ENCODE peak calls at places on chromosomes 16 and 17, in four cellular contexts. One of them, this sample, is unnamed.

GRCh38 chr17:53470626-53471025 is 352.1 kb upstream of the KIF2B start:
- DNase-seq in activated CD4-positive, alpha-beta T cell treated with anti-CD3 and anti-CD28 coated beads, Interleukin-2, amount 50 U/mL, for 1 hour: no peak
- DNase-seq in T-cell: no peak
- DNase-seq in GM10248: no peak
- DNase-seq in this sample: no peak

GRCh38 chr16:55817236-55817912 is 15.5 kb downstream of the CES1 start:
- DNase-seq in activated CD4-positive, alpha-beta T cell treated with anti-CD3 and anti-CD28 coated beads, Interleukin-2, amount 50 U/mL, for 1 hour: no peak
- DNase-seq in T-cell: no peak
- DNase-seq in GM10248: no peak
- DNase-seq in this sample: no peak

GRCh38 chr17:38333635-38334295 is 10.0 kb downstream of the GPR179 start:
- DNase-seq in activated CD4-positive, alpha-beta T cell treated with anti-CD3 and anti-CD28 coated beads, Interleukin-2, amount 50 U/mL, for 1 hour: peak
- DNase-seq in T-cell: peak
- DNase-seq in GM10248: peak
- DNase-seq in this sample: peak

GRCh38 chr16:30967795-30968194 is 10.2 kb downstream of the SETD1A start:
- DNase-seq in activated CD4-positive, alpha-beta T cell treated with anti-CD3 and anti-CD28 coated beads, Interleukin-2, amount 50 U/mL, for 1 hour: no peak
- DNase-seq in T-cell: no peak
- DNase-seq in GM10248: no peak
- DNase-seq in this sample: no peak

GRCh38 chr17:76161113-76161512 is 20.1 kb upstream of the FOXJ1 start:
- DNase-seq in activated CD4-positive, alpha-beta T cell treated with anti-CD3 and anti-CD28 coated beads, Interleukin-2, amount 50 U/mL, for 1 hour: no peak
- DNase-seq in T-cell: no peak
- DNase-seq in GM10248: no peak
- DNase-seq in this sample: no peak

GRCh38 chr16:74626741-74627416 is 20.0 kb upstream of the GLG1 start:
- DNase-seq in activated CD4-positive, alpha-beta T cell treated with anti-CD3 and anti-CD28 coated beads, Interleukin-2, amount 50 U/mL, for 1 hour: no peak
- DNase-seq in T-cell: no peak
- DNase-seq in GM10248: peak
- DNase-seq in this sample: no peak

GRCh38 chr16:66521951-66522771 is 27.8 kb downstream of the TK2 start:
- DNase-seq in activated CD4-positive, alpha-beta T cell treated with anti-CD3 and anti-CD28 coated beads, Interleukin-2, amount 50 U/mL, for 1 hour: peak
- DNase-seq in T-cell: peak
- DNase-seq in GM10248: peak
- DNase-seq in this sample: no peak

GRCh38 chr17:41734949-41735313 is 488 bp upstream of the HAP1 start:
- DNase-seq in activated CD4-positive, alpha-beta T cell treated with anti-CD3 and anti-CD28 coated beads, Interleukin-2, amount 50 U/mL, for 1 hour: no peak
- DNase-seq in T-cell: no peak
- DNase-seq in GM10248: no peak
- DNase-seq in this sample: peak

GRCh38 chr16:29804455-29805231 is 1.7 kb upstream of the MAZ start:
- DNase-seq in activated CD4-positive, alpha-beta T cell treated with anti-CD3 and anti-CD28 coated beads, Interleukin-2, amount 50 U/mL, for 1 hour: no peak
- DNase-seq in T-cell: no peak
- DNase-seq in GM10248: no peak
- DNase-seq in this sample: no peak

GRCh38 chr16:3659200-3659599 is 4.7 kb downstream of the DNASE1 start:
- DNase-seq in activated CD4-positive, alpha-beta T cell treated with anti-CD3 and anti-CD28 coated beads, Interleukin-2, amount 50 U/mL, for 1 hour: no peak
- DNase-seq in T-cell: no peak
- DNase-seq in GM10248: no peak
- DNase-seq in this sample: no peak

GRCh38 chr17:17768415-17769088 is 68.2 kb downstream of the SREBF1 start:
- DNase-seq in activated CD4-positive, alpha-beta T cell treated with anti-CD3 and anti-CD28 coated beads, Interleukin-2, amount 50 U/mL, for 1 hour: no peak
- DNase-seq in T-cell: no peak
- DNase-seq in GM10248: no peak
- DNase-seq in this sample: no peak

GRCh38 chr16:68040506-68041288 is 17.6 kb downstream of the DUS2 start:
- DNase-seq in activated CD4-positive, alpha-beta T cell treated with anti-CD3 and anti-CD28 coated beads, Interleukin-2, amount 50 U/mL, for 1 hour: peak
- DNase-seq in T-cell: peak
- DNase-seq in GM10248: peak
- DNase-seq in this sample: peak

GRCh38 chr16:26382607-26383006 is 684.1 kb upstream of the C16orf82 start:
- DNase-seq in activated CD4-positive, alpha-beta T cell treated with anti-CD3 and anti-CD28 coated beads, Interleukin-2, amount 50 U/mL, for 1 hour: no peak
- DNase-seq in T-cell: no peak
- DNase-seq in GM10248: no peak
- DNase-seq in this sample: no peak

GRCh38 chr17:77437747-77438146 is 297.0 kb downstream of the SEC14L1 start:
- DNase-seq in activated CD4-positive, alpha-beta T cell treated with anti-CD3 and anti-CD28 coated beads, Interleukin-2, amount 50 U/mL, for 1 hour: no peak
- DNase-seq in T-cell: no peak
- DNase-seq in GM10248: no peak
- DNase-seq in this sample: no peak

GRCh38 chr17:59425085-59425901 is 93.8 kb downstream of the YPEL2 start:
- DNase-seq in activated CD4-positive, alpha-beta T cell treated with anti-CD3 and anti-CD28 coated beads, Interleukin-2, amount 50 U/mL, for 1 hour: no peak
- DNase-seq in T-cell: no peak
- DNase-seq in GM10248: no peak
- DNase-seq in this sample: no peak

GRCh38 chr16:29994613-29995329 is 646 bp downstream of the HIRIP3 start:
- DNase-seq in activated CD4-positive, alpha-beta T cell treated with anti-CD3 and anti-CD28 coated beads, Interleukin-2, amount 50 U/mL, for 1 hour: no peak
- DNase-seq in T-cell: no peak
- DNase-seq in GM10248: peak
- DNase-seq in this sample: no peak

GRCh38 chr17:67244621-67245072 is 349 bp downstream of the HELZ start:
- DNase-seq in activated CD4-positive, alpha-beta T cell treated with anti-CD3 and anti-CD28 coated beads, Interleukin-2, amount 50 U/mL, for 1 hour: no peak
- DNase-seq in T-cell: peak
- DNase-seq in GM10248: no peak
- DNase-seq in this sample: no peak

GRCh38 chr16:2066139-2066538 is 18.4 kb downstream of the TSC2 start:
- DNase-seq in activated CD4-positive, alpha-beta T cell treated with anti-CD3 and anti-CD28 coated beads, Interleukin-2, amount 50 U/mL, for 1 hour: no peak
- DNase-seq in T-cell: no peak
- DNase-seq in GM10248: no peak
- DNase-seq in this sample: no peak

GRCh38 chr16:28107232-28107631 is 43.7 kb upstream of the GSG1L start:
- DNase-seq in activated CD4-positive, alpha-beta T cell treated with anti-CD3 and anti-CD28 coated beads, Interleukin-2, amount 50 U/mL, for 1 hour: no peak
- DNase-seq in T-cell: no peak
- DNase-seq in GM10248: no peak
- DNase-seq in this sample: no peak

GRCh38 chr17:64780096-64781012 is 118.2 kb upstream of the SMURF2 start:
- DNase-seq in activated CD4-positive, alpha-beta T cell treated with anti-CD3 and anti-CD28 coated beads, Interleukin-2, amount 50 U/mL, for 1 hour: peak
- DNase-seq in T-cell: peak
- DNase-seq in GM10248: peak
- DNase-seq in this sample: peak

GRCh38 chr16:4655801-4656200 is 31.2 kb downstream of the MGRN1 start:
- DNase-seq in activated CD4-positive, alpha-beta T cell treated with anti-CD3 and anti-CD28 coated beads, Interleukin-2, amount 50 U/mL, for 1 hour: no peak
- DNase-seq in T-cell: no peak
- DNase-seq in GM10248: no peak
- DNase-seq in this sample: no peak

GRCh38 chr17:19262650-19263620 is 25.8 kb downstream of the EPN2 start:
- DNase-seq in activated CD4-positive, alpha-beta T cell treated with anti-CD3 and anti-CD28 coated beads, Interleukin-2, amount 50 U/mL, for 1 hour: no peak
- DNase-seq in T-cell: no peak
- DNase-seq in GM10248: no peak
- DNase-seq in this sample: no peak

GRCh38 chr16:29961127-29961478 is 776 bp upstream of the TMEM219 start:
- DNase-seq in activated CD4-positive, alpha-beta T cell treated with anti-CD3 and anti-CD28 coated beads, Interleukin-2, amount 50 U/mL, for 1 hour: no peak
- DNase-seq in T-cell: no peak
- DNase-seq in GM10248: no peak
- DNase-seq in this sample: no peak

GRCh38 chr16:81608515-81609209 is 164.1 kb downstream of the CMIP start:
- DNase-seq in activated CD4-positive, alpha-beta T cell treated with anti-CD3 and anti-CD28 coated beads, Interleukin-2, amount 50 U/mL, for 1 hour: no peak
- DNase-seq in T-cell: no peak
- DNase-seq in GM10248: peak
- DNase-seq in this sample: no peak

GRCh38 chr16:54136276-54136625 is 150.3 kb downstream of the IRX3 start:
- DNase-seq in activated CD4-positive, alpha-beta T cell treated with anti-CD3 and anti-CD28 coated beads, Interleukin-2, amount 50 U/mL, for 1 hour: no peak
- DNase-seq in T-cell: no peak
- DNase-seq in GM10248: no peak
- DNase-seq in this sample: no peak

GRCh38 chr17:59370580-59371299 is 39.3 kb downstream of the YPEL2 start:
- DNase-seq in activated CD4-positive, alpha-beta T cell treated with anti-CD3 and anti-CD28 coated beads, Interleukin-2, amount 50 U/mL, for 1 hour: no peak
- DNase-seq in T-cell: no peak
- DNase-seq in GM10248: peak
- DNase-seq in this sample: no peak

GRCh38 chr16:84198401-84198800 is 7.4 kb downstream of the ADAD2 start:
- DNase-seq in activated CD4-positive, alpha-beta T cell treated with anti-CD3 and anti-CD28 coated beads, Interleukin-2, amount 50 U/mL, for 1 hour: no peak
- DNase-seq in T-cell: no peak
- DNase-seq in GM10248: no peak
- DNase-seq in this sample: no peak

GRCh38 chr16:27529962-27530361 is 19.8 kb downstream of the GTF3C1 start:
- DNase-seq in activated CD4-positive, alpha-beta T cell treated with anti-CD3 and anti-CD28 coated beads, Interleukin-2, amount 50 U/mL, for 1 hour: no peak
- DNase-seq in T-cell: no peak
- DNase-seq in GM10248: no peak
- DNase-seq in this sample: no peak

GRCh38 chr16:17296412-17296811 is 174.3 kb downstream of the XYLT1 start:
- DNase-seq in activated CD4-positive, alpha-beta T cell treated with anti-CD3 and anti-CD28 coated beads, Interleukin-2, amount 50 U/mL, for 1 hour: no peak
- DNase-seq in T-cell: no peak
- DNase-seq in GM10248: no peak
- DNase-seq in this sample: no peak

GRCh38 chr16:72493681-72494415 is 321.9 kb upstream of the PMFBP1 start:
- DNase-seq in activated CD4-positive, alpha-beta T cell treated with anti-CD3 and anti-CD28 coated beads, Interleukin-2, amount 50 U/mL, for 1 hour: no peak
- DNase-seq in T-cell: no peak
- DNase-seq in GM10248: no peak
- DNase-seq in this sample: no peak

GRCh38 chr17:78476973-78477372 is 98.5 kb downstream of the PGS1 start:
- DNase-seq in activated CD4-positive, alpha-beta T cell treated with anti-CD3 and anti-CD28 coated beads, Interleukin-2, amount 50 U/mL, for 1 hour: no peak
- DNase-seq in T-cell: no peak
- DNase-seq in GM10248: no peak
- DNase-seq in this sample: no peak

GRCh38 chr16:89119661-89120141 is 26.0 kb downstream of the ACSF3 start:
- DNase-seq in activated CD4-positive, alpha-beta T cell treated with anti-CD3 and anti-CD28 coated beads, Interleukin-2, amount 50 U/mL, for 1 hour: no peak
- DNase-seq in T-cell: no peak
- DNase-seq in GM10248: no peak
- DNase-seq in this sample: no peak

GRCh38 chr16:66553223-66553622 is 847 bp downstream of the CKLF start:
- DNase-seq in activated CD4-positive, alpha-beta T cell treated with anti-CD3 and anti-CD28 coated beads, Interleukin-2, amount 50 U/mL, for 1 hour: no peak
- DNase-seq in T-cell: no peak
- DNase-seq in GM10248: no peak
- DNase-seq in this sample: no peak

GRCh38 chr16:56355221-56355620 is 70.1 kb downstream of the AMFR start:
- DNase-seq in activated CD4-positive, alpha-beta T cell treated with anti-CD3 and anti-CD28 coated beads, Interleukin-2, amount 50 U/mL, for 1 hour: no peak
- DNase-seq in T-cell: no peak
- DNase-seq in GM10248: no peak
- DNase-seq in this sample: no peak

GRCh38 chr16:729768-730665 is 3.1 kb downstream of the HAGHL start:
- DNase-seq in activated CD4-positive, alpha-beta T cell treated with anti-CD3 and anti-CD28 coated beads, Interleukin-2, amount 50 U/mL, for 1 hour: no peak
- DNase-seq in T-cell: no peak
- DNase-seq in GM10248: no peak
- DNase-seq in this sample: no peak

GRCh38 chr16:27841061-27841801 is 222.3 kb downstream of the GSG1L start:
- DNase-seq in activated CD4-positive, alpha-beta T cell treated with anti-CD3 and anti-CD28 coated beads, Interleukin-2, amount 50 U/mL, for 1 hour: no peak
- DNase-seq in T-cell: no peak
- DNase-seq in GM10248: no peak
- DNase-seq in this sample: no peak